ENCODE peak calls at places on chromosomes 7 and 10, in five cellular contexts. X is dorsolateral prefrontal cortex, Q is heart left ventricle, C is amniotic stem cell, I is COR-L47. W is an unnamed sample.

GRCh38 chr7:30893357-30893756 is 18.3 kb upstream of the AQP1 start:
- DNase-seq in X (no peak), Q (peak), C (no peak), I (peak), W (no peak)

GRCh38 chr10:114520453-114520852 is 116.2 kb upstream of the AFAP1L2 start:
- DNase-seq in X (no peak), Q (no peak), C (no peak), I (no peak), W (no peak)

GRCh38 chr7:91239171-91239604 is 25.0 kb upstream of the FZD1 start:
- DNase-seq in X (no peak), Q (no peak), C (no peak), I (no peak), W (no peak)

GRCh38 chr7:156475666-156476065 is 164.9 kb upstream of the RNF32 start:
- DNase-seq in X (no peak), Q (no peak), C (no peak), I (no peak), W (no peak)

GRCh38 chr10:43322321-43322720 is 49.1 kb upstream of the FXYD4 start:
- DNase-seq in X (no peak), Q (no peak), C (no peak), I (no peak), W (no peak)

GRCh38 chr7:35908305-35909223 is 107.7 kb downstream of the SEPTIN7 start:
- DNase-seq in X (peak), Q (no peak), C (no peak), I (no peak), W (no peak)

GRCh38 chr7:137977173-137977572 is 24.7 kb downstream of the CREB3L2 start:
- DNase-seq in X (no peak), Q (no peak), C (no peak), I (no peak), W (no peak)

GRCh38 chr10:28796606-28797512 is 119.5 kb downstream of the BAMBI start:
- DNase-seq in X (no peak), Q (peak), C (no peak), I (no peak), W (no peak)

GRCh38 chr7:129363-130221 is 62.8 kb upstream of the FAM20C start:
- DNase-seq in X (no peak), Q (no peak), C (no peak), I (no peak), W (no peak)

GRCh38 chr7:100407285-100408180 is 21.0 kb downstream of the ZCWPW1 start:
- DNase-seq in X (no peak), Q (no peak), C (peak), I (peak), W (peak)

GRCh38 chr10:119355930-119356329 is 148.6 kb downstream of the GRK5 start:
- DNase-seq in X (no peak), Q (no peak), C (no peak), I (no peak), W (no peak)

GRCh38 chr10:126387931-126388911 is at the start of gene ADAM12:
- DNase-seq in X (peak), Q (peak), C (peak), I (no peak), W (no peak)

GRCh38 chr7:105896407-105896842 is 20.0 kb upstream of the ATXN7L1 start:
- DNase-seq in X (no peak), Q (no peak), C (no peak), I (peak), W (no peak)

GRCh38 chr7:26686448-26686981 is 177.9 kb downstream of the SKAP2 start:
- DNase-seq in X (no peak), Q (no peak), C (no peak), I (peak), W (no peak)

GRCh38 chr10:127354255-127354654 is 157.9 kb upstream of the INSYN2A start:
- DNase-seq in X (no peak), Q (no peak), C (no peak), I (no peak), W (no peak)

GRCh38 chr7:25820432-25821040 is 331.5 kb upstream of the NFE2L3 start:
- DNase-seq in X (no peak), Q (no peak), C (no peak), I (no peak), W (peak)

GRCh38 chr10:77332256-77332655 is 305.4 kb downstream of the KCNMA1 start:
- DNase-seq in X (no peak), Q (no peak), C (no peak), I (peak), W (no peak)

GRCh38 chr7:151017370-151017952 is 6.8 kb downstream of the ATG9B start:
- DNase-seq in X (no peak), Q (no peak), C (no peak), I (no peak), W (no peak)

GRCh38 chr7:30162622-30163124 is 27.9 kb downstream of the MTURN start:
- DNase-seq in X (no peak), Q (no peak), C (peak), I (peak), W (no peak)

GRCh38 chr10:95246582-95247051 is 44.2 kb downstream of the PDLIM1 start:
- DNase-seq in X (no peak), Q (peak), C (peak), I (peak), W (peak)

GRCh38 chr7:33423646-33424020 is 294.3 kb downstream of the BBS9 start:
- DNase-seq in X (no peak), Q (no peak), C (no peak), I (no peak), W (peak)

GRCh38 chr7:1226155-1226901 is 6.3 kb upstream of the UNCX start:
- DNase-seq in X (no peak), Q (no peak), C (no peak), I (no peak), W (no peak)

GRCh38 chr10:133260895-133261725 is 15.6 kb downstream of the ADAM8 start:
- DNase-seq in X (peak), Q (peak), C (no peak), I (peak), W (peak)

GRCh38 chr7:42090056-42090455 is 147.0 kb downstream of the GLI3 start:
- DNase-seq in X (no peak), Q (no peak), C (no peak), I (no peak), W (no peak)

GRCh38 chr7:85213500-85213899 is 26.6 kb upstream of the SEMA3D start:
- DNase-seq in X (no peak), Q (no peak), C (no peak), I (no peak), W (no peak)

GRCh38 chr10:48776005-48776522 is 91.4 kb downstream of the WDFY4 start:
- DNase-seq in X (no peak), Q (no peak), C (no peak), I (no peak), W (no peak)

GRCh38 chr7:149778696-149779501 is 5.5 kb upstream of the ZNF467 start:
- DNase-seq in X (no peak), Q (no peak), C (no peak), I (no peak), W (no peak)

GRCh38 chr7:116591202-116592040 is 66.6 kb downstream of the CAV1 start:
- DNase-seq in X (no peak), Q (no peak), C (peak), I (no peak), W (no peak)